ENCODE peak calls at places on chromosomes 5 and 9, in seven cellular contexts. U, T, W, C, G, D and H are unnamed samples.

GRCh38 chr5:146426305-146426704 is 20.8 kb upstream of the TCERG1 start:
- DNase-seq in U (no peak), T (no peak), W (no peak), C (no peak), G (no peak), D (no peak), H (no peak)

GRCh38 chr5:149514512-149514911 is 36.7 kb downstream of the CSNK1A1 start:
- DNase-seq in U (no peak), T (no peak), W (no peak), C (no peak), G (no peak), D (no peak), H (no peak)

GRCh38 chr5:61809651-61810050 is 477.6 kb downstream of the ZSWIM6 start:
- DNase-seq in U (no peak), T (no peak), W (no peak), C (no peak), G (no peak), D (no peak), H (no peak)

GRCh38 chr5:91129748-91130147 is 253.4 kb downstream of the ARRDC3 start:
- DNase-seq in U (no peak), T (no peak), W (no peak), C (no peak), G (no peak), D (no peak), H (no peak)

GRCh38 chr9:112355305-112355953 is 22.0 kb upstream of the PTBP3 start:
- DNase-seq in U (no peak), T (peak), W (no peak), C (no peak), G (no peak), D (no peak), H (no peak)

GRCh38 chr9:8899541-8899940 is 1100.0 kb upstream of the DMAC1 start:
- DNase-seq in U (no peak), T (no peak), W (no peak), C (no peak), G (no peak), D (no peak), H (no peak)

GRCh38 chr9:76585487-76586459 is 126.8 kb downstream of the GCNT1 start:
- DNase-seq in U (no peak), T (no peak), W (no peak), C (no peak), G (no peak), D (no peak), H (no peak)

GRCh38 chr5:98927242-98927987 is 1.4 kb downstream of the CHD1 start:
- DNase-seq in U (peak), T (peak), W (no peak), C (no peak), G (no peak), D (peak), H (no peak)

GRCh38 chr9:123680382-123680781 is 249.5 kb downstream of the DENND1A start:
- DNase-seq in U (no peak), T (no peak), W (no peak), C (no peak), G (no peak), D (no peak), H (no peak)

GRCh38 chr5:157487358-157487757 is 27.3 kb downstream of the NIPAL4 start:
- DNase-seq in U (no peak), T (no peak), W (no peak), C (no peak), G (no peak), D (no peak), H (no peak)

GRCh38 chr5:176734756-176735342 is 75.5 kb upstream of the UNC5A start:
- DNase-seq in U (no peak), T (no peak), W (no peak), C (no peak), G (no peak), D (no peak), H (no peak)

GRCh38 chr5:73797142-73797530 is 171.1 kb downstream of the ARHGEF28 start:
- DNase-seq in U (no peak), T (peak), W (no peak), C (no peak), G (no peak), D (no peak), H (no peak)

GRCh38 chr5:37840036-37840909 is at the start of gene GDNF:
- DNase-seq in U (no peak), T (peak), W (no peak), C (no peak), G (no peak), D (peak), H (no peak)

GRCh38 chr5:73818357-73818756 is 192.4 kb downstream of the ARHGEF28 start:
- DNase-seq in U (no peak), T (peak), W (no peak), C (peak), G (no peak), D (no peak), H (no peak)

GRCh38 chr9:638152-638551 is 203.3 kb upstream of the DMRT1 start:
- DNase-seq in U (no peak), T (no peak), W (no peak), C (no peak), G (no peak), D (no peak), H (no peak)

GRCh38 chr5:132484386-132484715 is 6.2 kb downstream of the IRF1 start:
- DNase-seq in U (no peak), T (no peak), W (no peak), C (no peak), G (no peak), D (no peak), H (no peak)

GRCh38 chr5:96331681-96332361 is 101.2 kb downstream of the PCSK1 start:
- DNase-seq in U (peak), T (no peak), W (no peak), C (no peak), G (no peak), D (no peak), H (no peak)

GRCh38 chr5:76690704-76691469 is 25.0 kb upstream of the F2R start:
- DNase-seq in U (peak), T (peak), W (no peak), C (peak), G (no peak), D (peak), H (no peak)

GRCh38 chr9:5025416-5025815 is 40.3 kb downstream of the JAK2 start:
- DNase-seq in U (no peak), T (peak), W (no peak), C (no peak), G (no peak), D (no peak), H (no peak)

GRCh38 chr5:135174315-135175096 is 140.5 kb upstream of the PITX1 start:
- DNase-seq in U (peak), T (peak), W (no peak), C (no peak), G (no peak), D (peak), H (no peak)